ENCODE peak calls at places on chromosomes 13 and 19, in eight cellular contexts. F, X, Q, H, B, Y, W and S are unnamed samples.

GRCh38 chr13:47287291-47287751 is 390.5 kb upstream of the HTR2A start:
- DNase-seq in X (no peak), Y (no peak), W (peak; percentile 95), Q (no peak), F (no peak), B (peak; percentile 29), H (no peak), S (no peak)

GRCh38 chr13:42548731-42549554 is 25.0 kb upstream of the TNFSF11 start:
- DNase-seq in X (no peak), F (no peak), H (no peak), Y (peak; percentile 78), B (no peak), W (peak; percentile 89), Q (peak; percentile 66), S (peak; percentile 6)

GRCh38 chr19:1104452-1105216 is 840 bp downstream of the GPX4 start:
- DNase-seq in W (peak; percentile 59), X (peak; percentile 93), Q (peak; percentile 84), F (peak; percentile 69), B (no peak), Y (peak; percentile 85), H (peak; percentile 82), S (peak; percentile 74)

GRCh38 chr13:110538632-110539031 is 22.9 kb downstream of the RAB20 start:
- DNase-seq in Q (no peak), F (no peak), W (no peak), X (peak; percentile 80), H (no peak), B (no peak), Y (peak; percentile 40), S (no peak)

GRCh38 chr13:40611004-40611403 is 55.4 kb downstream of the FOXO1 start:
- DNase-seq in X (no peak), B (no peak), H (no peak), F (no peak), W (no peak), Y (no peak), Q (no peak), S (no peak)

GRCh38 chr19:21604351-21604926 is 99.0 kb downstream of the ZNF429 start:
- DNase-seq in Y (no peak), F (peak; percentile 79), Q (no peak), W (peak; percentile 31), H (peak; percentile 27), X (no peak), B (no peak), S (peak; percentile 28)

GRCh38 chr13:114229486-114229885 is 5.2 kb upstream of the CDC16 start:
- DNase-seq in F (no peak), B (no peak), X (no peak), Q (no peak), W (no peak), H (no peak), Y (no peak), S (no peak)

GRCh38 chr13:81498969-81499368 is 1158.0 kb upstream of the SPRY2 start:
- DNase-seq in Y (no peak), W (no peak), Q (no peak), F (no peak), X (no peak), H (no peak), B (no peak), S (no peak)

GRCh38 chr19:10864538-10864899 is 6.8 kb upstream of the CARM1 start:
- DNase-seq in B (peak; percentile 47), H (peak; percentile 92), Q (peak; percentile 89), W (peak; percentile 70), Y (peak; percentile 88), X (peak; percentile 92), F (peak; percentile 88), S (peak; percentile 90)

GRCh38 chr19:10863107-10863700 is 8.1 kb upstream of the CARM1 start:
- DNase-seq in Q (peak; percentile 83), W (peak; percentile 56), B (no peak), X (no peak), Y (no peak), H (no peak), F (no peak), S (no peak)

GRCh38 chr19:10862561-10863106 is 8.7 kb upstream of the CARM1 start:
- DNase-seq in Y (no peak), F (no peak), B (no peak), X (no peak), Q (no peak), W (no peak), H (no peak), S (no peak)

GRCh38 chr19:10858204-10858828 is 10.1 kb downstream of the C19orf38 start:
- DNase-seq in X (no peak), H (no peak), Q (no peak), F (peak; percentile 54), B (no peak), W (no peak), Y (peak; percentile 48), S (peak; percentile 58)

DNA sequence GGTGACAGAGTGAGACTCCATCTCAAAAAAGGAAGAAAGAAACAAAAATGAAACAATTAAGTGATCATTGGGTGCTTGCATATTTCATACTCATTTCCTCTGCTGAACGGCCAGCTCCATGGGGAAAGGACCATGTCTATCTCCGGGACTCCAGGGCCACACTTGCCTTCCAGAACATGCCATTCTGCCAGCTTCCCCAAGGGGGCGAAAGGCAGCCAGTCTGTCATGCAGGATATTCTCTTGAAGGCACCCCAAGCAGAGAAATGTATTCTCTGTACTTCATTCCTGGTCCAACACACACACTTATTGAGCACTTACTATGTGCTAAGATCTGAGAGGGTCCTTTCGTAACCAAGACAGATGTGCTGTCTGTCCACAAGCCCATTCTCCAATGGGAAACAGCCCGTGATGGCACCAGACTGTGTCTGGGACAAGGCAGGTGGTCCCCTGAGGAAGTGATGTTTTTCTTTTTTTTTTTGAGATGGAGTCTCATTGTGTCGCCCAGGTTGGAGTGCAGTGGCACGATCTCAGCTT is 10.2 kb upstream of the CARM1 start:
- DNase-seq in F (peak; percentile 52), Y (no peak), Q (no peak), W (no peak), X (no peak), H (peak; percentile 49), B (no peak), S (peak; percentile 55)
- TF ChIP-seq CTCF in F (peak; percentile 71), Y (no peak), Q (no peak), W (peak; percentile 56), X (peak; percentile 53), H (peak; percentile 31), B (peak; percentile 56), S (peak; percentile 52)

DNA sequence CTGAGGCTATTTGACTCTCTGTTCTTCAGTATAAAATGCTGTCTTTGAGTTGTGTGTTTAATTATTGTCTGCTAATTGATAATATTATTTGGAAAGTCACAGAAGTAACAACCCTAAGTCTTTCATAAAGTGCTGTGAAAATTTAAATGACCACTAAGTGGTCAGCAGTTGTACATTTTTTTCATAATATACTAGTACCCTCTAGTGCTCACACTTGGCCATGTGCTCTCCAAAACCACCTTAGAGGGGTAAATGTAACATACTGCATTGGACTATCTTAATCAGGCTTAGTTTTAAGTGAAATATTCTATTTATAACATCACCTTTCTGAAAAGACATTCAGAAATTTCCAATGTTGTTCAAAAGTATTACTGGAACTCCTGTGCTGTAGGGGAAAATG is 745.3 kb downstream of the GPC5 start:
- DNase-seq in Y (no peak), F (no peak), H (no peak), Q (no peak), X (no peak), B (no peak), W (no peak), S (no peak)
- TF ChIP-seq CTCF in Y (no peak), F (no peak), H (no peak), Q (no peak), X (no peak), B (no peak), W (no peak), S (no peak)

GRCh38 chr13:44303681-44304432 is 69.8 kb upstream of the SERP2 start:
- DNase-seq in B (no peak), W (no peak), Y (no peak), F (peak; percentile 24), H (no peak), X (no peak), Q (peak; percentile 83), S (no peak)

GRCh38 chr13:44304433-44304725 is 69.2 kb upstream of the SERP2 start:
- DNase-seq in W (no peak), F (peak; percentile 73), Q (no peak), X (no peak), H (no peak), B (no peak), Y (no peak), S (no peak)

GRCh38 chr13:44302233-44302632 is 71.4 kb upstream of the SERP2 start:
- DNase-seq in Y (no peak), F (no peak), W (no peak), Q (no peak), B (no peak), X (no peak), H (no peak), S (no peak)

GRCh38 chr13:44301639-44302015 is 72.0 kb upstream of the SERP2 start:
- DNase-seq in Q (no peak), W (no peak), F (no peak), H (no peak), X (no peak), B (no peak), Y (no peak), S (no peak)

DNA sequence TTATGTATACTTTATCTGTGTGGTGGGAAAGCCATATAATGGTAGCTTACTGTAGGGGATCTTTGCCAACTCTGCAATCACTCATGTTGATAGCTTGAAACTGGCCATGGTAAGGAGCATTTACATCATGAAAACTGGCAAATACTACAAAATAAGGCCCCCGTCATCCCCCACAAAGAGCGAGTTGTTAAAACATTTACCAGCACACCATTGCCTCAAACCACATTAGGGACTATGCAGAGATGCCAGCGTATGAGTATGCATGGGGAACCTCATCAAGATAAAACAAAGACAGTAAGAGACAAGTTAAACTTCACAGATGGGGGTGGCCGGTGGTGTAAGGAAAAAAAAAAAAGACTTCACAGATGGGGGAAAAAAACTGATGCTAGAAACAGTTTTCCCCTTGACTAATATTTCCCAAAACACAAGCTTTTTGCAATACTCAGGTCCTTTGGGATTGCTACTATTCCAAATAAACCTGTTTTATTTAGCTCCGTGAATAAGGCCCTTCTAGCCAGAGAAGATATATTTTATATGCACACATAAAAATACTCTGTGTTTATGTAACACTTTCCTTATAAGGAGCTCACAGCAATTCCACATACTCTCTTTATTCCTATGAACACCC is 70.6 kb upstream of the SERP2 start:
- DNase-seq in Y (no peak), B (no peak), F (peak; percentile 63), H (no peak), Q (peak; percentile 13), W (no peak), X (no peak), S (peak; percentile 11)
- TF ChIP-seq CTCF in Y (no peak), B (no peak), F (no peak), H (no peak), Q (no peak), W (no peak), X (no peak), S (no peak)

DNA sequence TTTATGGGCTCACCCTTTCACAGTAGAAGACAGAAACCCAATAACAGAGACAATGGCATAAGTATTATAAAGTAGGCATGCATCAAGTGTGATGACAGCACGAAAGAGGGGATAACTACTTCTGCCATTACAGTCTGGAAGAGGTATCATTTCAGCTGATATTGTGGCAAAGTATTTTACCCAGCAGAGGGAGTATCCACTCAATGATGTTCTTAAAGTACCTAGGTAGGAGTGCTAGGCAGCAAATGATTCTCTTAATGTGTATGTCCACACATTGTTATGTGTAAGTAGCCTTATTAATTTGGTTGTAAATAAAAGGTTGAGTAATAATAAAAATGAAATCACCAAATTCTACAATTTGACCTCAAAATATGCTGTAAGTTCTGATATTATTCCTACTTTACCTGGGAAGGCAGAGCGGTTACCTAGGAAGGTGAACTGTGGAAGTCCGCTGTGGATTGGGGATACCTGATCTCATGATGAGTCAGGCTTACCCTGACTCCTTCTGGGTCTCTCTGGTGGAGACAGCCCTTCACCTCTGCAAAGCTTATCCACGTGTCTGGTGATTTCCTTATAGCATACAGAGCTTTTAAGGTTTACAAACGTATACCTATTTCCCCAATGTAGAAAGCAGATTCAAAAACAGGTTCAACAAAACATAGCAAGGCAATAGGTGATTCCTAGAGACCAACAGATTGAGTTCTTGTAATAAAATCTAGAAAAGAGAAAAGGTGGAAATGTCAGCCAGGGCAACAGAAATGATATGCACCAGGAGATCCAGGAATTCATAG is 4.0 kb upstream of the UBAC2 start:
- DNase-seq in X (no peak), Y (no peak), W (peak; percentile 13), F (no peak), B (no peak), Q (no peak), H (peak; percentile 21), S (no peak)
- TF ChIP-seq CTCF in X (no peak), Y (peak; percentile 38), W (peak; percentile 29), F (peak; percentile 47), B (peak; percentile 21), Q (no peak), H (peak; percentile 11), S (peak; percentile 39)